ENCODE peak calls at places on chromosomes 13 and 19, in ten cellular contexts. D, Q, K, O, H, S, F, Y, M and N are unnamed samples.

GRCh38 chr19:49114630-49115363 is 627 bp downstream of the LIN7B start:
- DNase-seq in F (peak), S (no peak), Y (peak), D (peak), O (peak), H (peak), K (peak), Q (no peak), M (peak), N (no peak)

GRCh38 chr19:10855879-10856522 is 7.8 kb downstream of the C19orf38 start:
- DNase-seq in O (no peak), H (no peak), S (no peak), K (no peak), Q (no peak), Y (no peak), D (no peak), M (peak), F (no peak), N (no peak)

GRCh38 chr19:34416021-34416545 is 11.9 kb downstream of the PDCD2L start:
- DNase-seq in D (no peak), H (no peak), Q (no peak), Y (no peak), O (no peak), F (no peak), S (no peak), K (no peak), M (no peak), N (no peak)

GRCh38 chr13:54950546-54950945 is 1921.9 kb downstream of the OLFM4 start:
- DNase-seq in O (no peak), M (no peak), K (no peak), Q (no peak), S (no peak), Y (no peak), D (no peak), H (no peak), F (no peak), N (no peak)

GRCh38 chr13:43325636-43326035 is 302.2 kb downstream of the DNAJC15 start:
- DNase-seq in H (no peak), O (no peak), F (no peak), S (no peak), K (no peak), Y (no peak), Q (no peak), M (no peak), D (no peak), N (no peak)

GRCh38 chr19:13099073-13099999 is 3.3 kb downstream of the LYL1 start:
- DNase-seq in Y (peak), S (no peak), D (peak), F (peak), M (peak), Q (no peak), O (peak), H (peak), K (peak), N (no peak)

GRCh38 chr13:111652676-111653075 is 332.2 kb downstream of the TEX29 start:
- DNase-seq in M (no peak), D (no peak), S (no peak), O (no peak), H (no peak), F (no peak), Q (no peak), K (no peak), Y (no peak), N (no peak)

GRCh38 chr13:104008571-104009435 is 942.6 kb upstream of the SLC10A2 start:
- DNase-seq in K (no peak), O (no peak), M (no peak), H (no peak), S (no peak), Q (no peak), D (no peak), Y (no peak), F (no peak), N (no peak)

GRCh38 chr13:87058786-87059329 is 612.3 kb upstream of the SLITRK5 start:
- DNase-seq in Q (no peak), M (no peak), F (no peak), D (no peak), Y (no peak), O (no peak), H (no peak), K (no peak), S (no peak), N (no peak)

GRCh38 chr19:6472713-6473112 is 8.6 kb downstream of the CRB3 start:
- DNase-seq in K (no peak), Y (no peak), S (no peak), Q (no peak), F (no peak), H (no peak), D (no peak), O (no peak), M (peak), N (no peak)

GRCh38 chr13:44516771-44517170 is 59.4 kb downstream of the TSC22D1 start:
- DNase-seq in O (no peak), H (no peak), K (no peak), D (no peak), F (no peak), M (peak), S (no peak), Q (no peak), Y (no peak), N (no peak)

GRCh38 chr19:7595466-7596133 is at the start of gene CAMSAP3:
- DNase-seq in O (no peak), K (no peak), Y (peak), Q (no peak), S (no peak), H (no peak), F (no peak), D (no peak), M (peak), N (no peak)

GRCh38 chr13:94658926-94659649 is 53.3 kb downstream of the SOX21 start:
- DNase-seq in M (no peak), Q (no peak), F (no peak), D (no peak), O (no peak), S (no peak), Y (no peak), H (no peak), K (no peak), N (no peak)

GRCh38 chr13:113904411-113904810 is 40.5 kb upstream of the GAS6 start:
- DNase-seq in Q (peak), Y (peak), K (peak), F (peak), M (peak), S (peak), H (no peak), D (peak), O (peak), N (no peak)

GRCh38 chr19:37980419-37980975 is 73.5 kb downstream of the SIPA1L3 start:
- DNase-seq in S (no peak), D (no peak), Q (no peak), H (no peak), K (no peak), Y (no peak), M (no peak), F (no peak), O (no peak), N (no peak)

GRCh38 chr13:78657699-78658629 is 991 bp downstream of the OBI1 start:
- DNase-seq in S (no peak), K (no peak), F (no peak), Q (no peak), D (no peak), H (no peak), Y (no peak), O (no peak), M (peak), N (no peak)

GRCh38 chr19:52923782-52924593 is 760 bp upstream of the ZNF888 start:
- DNase-seq in D (peak), Y (peak), O (peak), S (no peak), H (no peak), K (peak), M (peak), F (no peak), Q (peak), N (no peak)
- H3K4me3 ChIP-seq in D (peak), Y (peak), O (peak), S (peak), H (peak), K (peak), M (peak), F (peak), Q (peak), N (peak)

GRCh38 chr13:27637289-27637626 is 15.6 kb downstream of the POLR1D start:
- DNase-seq in S (no peak), D (no peak), H (no peak), Y (no peak), Q (no peak), M (no peak), O (no peak), F (no peak), K (no peak), N (no peak)
- TF ChIP-seq CTCF in S (no peak), D (no peak), H (no peak), Y (no peak), Q (no peak), M (no peak), O (no peak), F (no peak), K (no peak), N (no peak)

GRCh38 chr13:91025442-91025841 is 322.0 kb upstream of the MIR17HG start:
- DNase-seq in O (no peak), H (no peak), S (no peak), D (no peak), K (no peak), M (no peak), Y (no peak), Q (no peak), F (no peak), N (no peak)
- H3K4me3 ChIP-seq in O (no peak), H (no peak), S (no peak), D (no peak), K (no peak), M (no peak), Y (no peak), Q (no peak), F (no peak), N (no peak)

GRCh38 chr13:98039964-98040363 is 86.5 kb downstream of the IPO5 start:
- DNase-seq in O (no peak), S (peak), H (no peak), Y (no peak), K (no peak), D (no peak), M (peak), Q (no peak), F (no peak), N (no peak)
- TF ChIP-seq CTCF in O (no peak), S (no peak), H (no peak), Y (no peak), K (no peak), D (no peak), M (peak), Q (no peak), F (no peak), N (no peak)